ENCODE peak calls at places on chromosomes 6 and 20, in four cellular contexts. R is CD8-positive, alpha-beta T cell; G is tibial artery; M is right lobe of liver. V is an unnamed sample.

GRCh38 chr6:4059115-4059777 is 19.7 kb downstream of the FAM217A start:
- DNase-seq in G (no peak), R (peak; percentile 8), M (no peak), V (no peak)

GRCh38 chr6:73409395-73409794 is 14.8 kb downstream of the DDX43 start:
- DNase-seq in M (no peak), G (no peak), R (no peak), V (no peak)

GRCh38 chr6:121603486-121603885 is 168.0 kb downstream of the GJA1 start:
- DNase-seq in M (no peak), R (no peak), G (no peak), V (no peak)

GRCh38 chr20:48841861-48842529 is 14.2 kb upstream of the PREX1 start:
- DNase-seq in R (no peak), M (no peak), G (no peak), V (no peak)

GRCh38 chr6:62612526-62612925 is 326.5 kb upstream of the KHDRBS2 start:
- DNase-seq in M (no peak), G (no peak), R (no peak), V (no peak)

GRCh38 chr6:35967059-35967769 is 46.3 kb upstream of the SRPK1 start:
- DNase-seq in M (no peak), R (no peak), G (no peak), V (no peak)

GRCh38 chr6:44353336-44353735 is 10.9 kb downstream of the SPATS1 start:
- DNase-seq in G (no peak), R (no peak), M (no peak), V (no peak)

GRCh38 chr20:22248052-22248667 is 336.2 kb downstream of the FOXA2 start:
- DNase-seq in M (no peak), G (no peak), R (no peak), V (no peak)

GRCh38 chr6:27133281-27134227 is 113.9 kb upstream of the PRSS16 start:
- DNase-seq in M (peak; percentile 75), R (peak; percentile 46), G (peak; percentile 38), V (peak; percentile 79)

GRCh38 chr6:52697903-52698302 is 27.0 kb downstream of the TMEM14A start:
- DNase-seq in R (no peak), G (no peak), M (no peak), V (no peak)

GRCh38 chr20:54479138-54479906 is 3.9 kb downstream of the DOK5 start:
- DNase-seq in R (no peak), G (no peak), M (no peak), V (no peak)

GRCh38 chr6:28922841-28923317 is 906 bp downstream of the TRIM27 start:
- DNase-seq in G (peak; percentile 41), M (no peak), R (no peak), V (no peak)

GRCh38 chr6:132964868-132965382 is 150.6 kb downstream of the RPS12 start:
- DNase-seq in R (no peak), G (no peak), M (no peak), V (no peak)

GRCh38 chr6:43855247-43855646 is 85.2 kb downstream of the VEGFA start:
- DNase-seq in R (no peak), G (no peak), M (no peak), V (no peak)

GRCh38 chr20:44069203-44069931 is 117.6 kb downstream of the JPH2 start:
- DNase-seq in R (peak; percentile 59), M (peak; percentile 66), G (no peak), V (no peak)

GRCh38 chr6:27669278-27669797 is 196.4 kb upstream of the ZNF184 start:
- DNase-seq in M (no peak), G (no peak), R (no peak), V (no peak)

GRCh38 chr6:87465041-87465440 is 7.7 kb upstream of the SLC35A1 start:
- DNase-seq in G (no peak), R (no peak), M (no peak), V (no peak)

GRCh38 chr6:13467216-13467600 is 20.2 kb downstream of the GFOD1 start:
- DNase-seq in R (no peak), M (no peak), G (no peak), V (no peak)

GRCh38 chr20:35226126-35226774 is at the start of gene MMP24:
- DNase-seq in M (no peak), G (no peak), R (no peak), V (no peak)

GRCh38 chr20:63740070-63740500 is 509 bp downstream of the SLC2A4RG start:
- DNase-seq in M (peak; percentile 73), R (no peak), G (peak; percentile 42), V (no peak)

GRCh38 chr20:56843817-56844216 is 214.7 kb downstream of the TFAP2C start:
- DNase-seq in G (no peak), M (no peak), R (no peak), V (no peak)
- TF ChIP-seq CTCF in G (no peak), M (no peak), R (no peak), V (no peak)

GRCh38 chr6:68225729-68226128 is 409.4 kb upstream of the ADGRB3 start:
- DNase-seq in R (no peak), G (no peak), M (no peak), V (no peak)

GRCh38 chr6:68229566-68229965 is 405.5 kb upstream of the ADGRB3 start:
- DNase-seq in R (no peak), G (no peak), M (no peak), V (no peak)

DNA sequence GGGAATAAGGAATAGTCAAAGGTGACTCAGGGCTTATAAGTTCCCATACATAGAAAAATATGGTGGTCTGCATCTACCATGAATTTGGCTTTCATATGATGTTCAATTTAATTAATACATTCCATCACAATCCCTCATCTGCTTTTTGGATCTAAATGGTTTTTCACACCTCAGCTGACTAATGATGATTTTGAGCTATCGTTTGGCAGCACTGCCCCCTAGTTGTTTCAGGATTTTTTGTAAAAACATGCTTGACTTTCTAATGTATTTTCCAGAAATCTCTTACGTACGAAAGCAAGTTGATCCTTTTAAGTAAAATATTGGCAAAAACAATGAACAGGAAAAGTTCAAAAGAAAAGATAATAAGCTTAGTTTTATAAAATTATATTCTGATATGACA is 408.6 kb upstream of the ADGRB3 start:
- DNase-seq in R (no peak), M (no peak), G (no peak), V (no peak)
- TF ChIP-seq CTCF in R (no peak), M (peak; percentile 27), G (no peak), V (no peak)

DNA sequence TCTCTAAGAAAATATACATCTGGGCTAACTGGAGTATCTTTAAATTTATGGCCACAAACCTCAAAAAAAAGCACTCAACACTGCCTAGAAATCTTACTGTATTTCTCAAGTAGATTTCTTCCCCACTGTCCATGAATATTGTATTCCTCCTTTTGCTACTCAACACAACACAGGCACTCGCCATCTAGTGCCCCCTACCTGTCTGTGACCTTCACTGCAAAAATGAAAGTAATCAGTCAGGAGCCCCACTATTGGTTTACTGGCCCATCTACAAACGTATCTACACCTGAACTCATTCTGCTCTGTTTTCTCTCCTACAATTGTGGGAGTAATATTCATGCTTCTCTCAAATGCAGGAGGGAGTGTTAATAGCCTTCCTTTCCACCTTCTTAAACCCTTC is 58.3 kb downstream of the LY86 start:
- DNase-seq in G (no peak), R (no peak), M (no peak), V (no peak)
- TF ChIP-seq CTCF in G (no peak), R (no peak), M (no peak), V (no peak)

GRCh38 chr6:113732384-113732966 is 124.7 kb upstream of the MARCKS start:
- DNase-seq in G (no peak), R (no peak), M (no peak), V (peak; percentile 50)
- TF ChIP-seq CTCF in G (no peak), R (no peak), M (no peak), V (peak; percentile 28)

DNA sequence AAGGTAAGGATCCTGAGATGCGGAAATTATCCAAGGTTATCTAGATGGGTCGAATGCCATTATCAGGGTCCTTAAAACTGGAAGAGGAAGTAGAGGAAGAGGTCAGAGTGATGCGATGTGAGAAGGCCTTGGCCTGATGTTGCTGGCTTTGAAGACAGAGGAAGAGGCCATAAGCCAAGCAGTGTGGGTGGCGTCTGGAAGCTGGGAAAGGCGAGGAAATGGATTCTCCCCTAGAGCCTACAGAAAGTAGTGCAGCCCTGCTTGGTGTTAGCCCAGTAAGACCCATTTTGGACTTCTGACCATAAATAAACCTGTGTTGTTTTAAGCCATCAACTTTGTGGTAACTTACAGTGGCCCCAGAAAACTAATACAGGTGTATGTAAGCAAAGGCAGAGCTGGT is 2.0 kb downstream of the SRXN1 start:
- DNase-seq in G (no peak), R (no peak), M (no peak), V (no peak)
- TF ChIP-seq CTCF in G (no peak), R (no peak), M (no peak), V (peak; percentile 20)

DNA sequence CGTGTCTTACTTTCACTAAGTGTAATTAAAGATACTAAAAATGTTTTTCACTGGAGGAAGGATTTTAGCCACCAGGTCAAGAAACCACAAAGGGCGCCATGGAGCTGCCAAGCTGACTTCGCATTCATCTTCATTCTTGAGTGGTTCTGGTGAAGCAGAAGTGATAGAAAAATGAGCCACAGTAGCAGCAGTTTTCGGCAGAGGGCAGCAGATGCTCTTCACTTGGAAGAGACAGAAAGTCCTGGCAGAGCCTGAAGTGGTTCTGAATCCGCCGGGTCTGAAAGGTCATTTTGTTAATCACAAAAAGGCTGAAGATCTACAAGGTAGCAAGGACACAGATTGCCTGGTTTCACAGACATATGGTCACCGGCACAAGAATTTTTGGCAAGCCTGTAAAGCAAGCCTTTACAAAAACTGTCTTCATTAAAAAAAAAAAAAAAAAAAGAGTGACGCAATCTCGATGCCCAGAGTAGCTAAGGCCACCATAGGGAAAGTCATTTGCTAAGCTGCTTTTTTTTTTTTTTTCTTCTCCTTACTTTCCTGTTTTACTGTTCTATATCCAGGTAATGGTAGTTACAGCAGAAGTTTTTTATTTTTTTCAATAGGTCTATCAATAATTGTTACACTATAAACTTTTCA is 345.1 kb upstream of the AGPAT4 start:
- DNase-seq in M (no peak), G (no peak), R (no peak), V (no peak)
- TF ChIP-seq CTCF in M (peak; percentile 52), G (no peak), R (no peak), V (peak; percentile 51)

DNA sequence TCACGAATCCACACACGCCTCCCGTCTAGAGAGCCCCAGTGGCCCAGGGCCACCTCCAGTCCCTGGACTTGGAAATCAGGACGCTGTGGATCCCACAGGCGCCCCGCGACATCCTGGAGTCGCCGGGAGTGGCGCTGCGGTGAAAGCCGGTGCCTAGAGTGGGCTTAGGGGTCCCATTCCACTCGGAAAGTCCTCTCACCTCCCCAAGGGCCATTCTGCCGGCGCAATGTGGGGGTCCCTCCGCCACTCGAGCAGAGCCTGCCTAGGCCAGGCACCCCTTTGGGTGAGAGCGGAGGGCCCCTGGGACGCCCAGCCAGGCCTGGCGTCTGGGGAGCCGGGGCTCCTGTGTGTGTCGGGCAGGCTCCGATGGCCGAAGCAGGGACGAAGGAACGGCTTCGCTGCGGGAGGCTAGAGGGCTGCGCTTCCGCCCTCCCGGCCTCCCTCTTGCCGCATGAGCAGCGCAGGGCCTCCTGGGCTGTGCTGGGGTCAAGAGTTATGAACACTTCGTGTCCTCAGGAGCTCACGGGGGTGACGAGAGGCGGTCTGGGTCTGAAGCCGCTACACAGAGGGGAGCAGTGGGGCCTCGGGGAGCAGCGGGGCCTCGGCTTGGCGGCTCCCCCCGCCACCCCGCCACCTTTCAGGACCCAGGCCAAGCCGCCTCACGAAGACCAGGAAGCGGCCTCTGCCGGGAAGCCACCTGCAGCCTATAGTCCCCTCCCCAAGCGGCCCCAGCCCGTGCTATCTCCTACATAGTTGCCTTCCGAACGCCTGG is 13.6 kb downstream of the POU3F2 start:
- DNase-seq in G (no peak), R (no peak), M (peak; percentile 50), V (no peak)
- TF ChIP-seq CTCF in G (no peak), R (no peak), M (no peak), V (no peak)

GRCh38 chr20:3818155-3819151 is 1.9 kb upstream of the AP5S1 start:
- DNase-seq in M (peak; percentile 76), R (no peak), G (peak; percentile 67), V (peak; percentile 80)
- TF ChIP-seq CTCF in M (peak; percentile 65), R (no peak), G (peak; percentile 40), V (peak; percentile 54)